ENCODE peak calls at places on chromosome 13, in eight cellular contexts. F, I, K, J, A, L, E and V are unnamed samples. For H3K36me3, the result is how much of the 10 kb centered on the place peaks cover.

GRCh38 chr13:23695711-23696512 is 125.7 kb downstream of the TNFRSF19 start:
- DNase-seq in F (no peak), I (no peak), K (no peak), J (no peak), A (no peak), L (peak), E (no peak), V (no peak)

GRCh38 chr13:49620170-49620621 is 8.1 kb upstream of the ARL11 start:
- DNase-seq in F (no peak), I (no peak), K (no peak), J (no peak), A (no peak), L (no peak), E (no peak), V (no peak)

GRCh38 chr13:110771194-110771593 is 57.7 kb downstream of the ING1 start:
- DNase-seq in F (no peak), I (no peak), K (no peak), J (no peak), A (no peak), L (no peak), E (no peak), V (peak)

GRCh38 chr13:21673592-21674270 is 2.9 kb downstream of the FGF9 start:
- DNase-seq in F (peak), I (peak), K (no peak), J (no peak), A (peak), L (peak), E (peak), V (peak)

GRCh38 chr13:19794552-19795143 is 11.9 kb upstream of the PSPC1 start:
- DNase-seq in F (peak), I (no peak), K (peak), J (no peak), A (no peak), L (peak), E (peak), V (no peak)

GRCh38 chr13:72545030-72545719 is 182.3 kb downstream of the MZT1 start:
- DNase-seq in F (no peak), I (no peak), K (no peak), J (no peak), A (no peak), L (no peak), E (no peak), V (no peak)

GRCh38 chr13:112895521-112896465 is 73.2 kb upstream of the MCF2L start:
- DNase-seq in F (no peak), I (no peak), K (no peak), J (no peak), A (no peak), L (no peak), E (no peak), V (no peak)

GRCh38 chr13:100434010-100434763 is 154.4 kb downstream of the GGACT start:
- DNase-seq in F (no peak), I (no peak), K (peak), J (peak), A (peak), L (no peak), E (peak), V (no peak)

GRCh38 chr13:25971499-25972145 is 80.2 kb downstream of the SHISA2 start:
- DNase-seq in F (peak), I (peak), K (no peak), J (no peak), A (no peak), L (peak), E (no peak), V (no peak)

GRCh38 chr13:102968572-102969228 is 97.5 kb downstream of the SLC10A2 start:
- DNase-seq in F (peak), I (no peak), K (no peak), J (no peak), A (no peak), L (no peak), E (no peak), V (no peak)
- H3K36me3 ChIP-seq in F (under half), I (under half), K (under half), J (under half), A (under half), L (under half), E (under half), V (under half)

GRCh38 chr13:79056706-79057105 is 349.3 kb downstream of the RBM26 start:
- DNase-seq in F (no peak), I (no peak), K (no peak), J (no peak), A (no peak), L (peak), E (no peak), V (no peak)

GRCh38 chr13:79062291-79062690 is 343.8 kb downstream of the RBM26 start:
- DNase-seq in F (no peak), I (no peak), K (no peak), J (no peak), A (no peak), L (peak), E (no peak), V (no peak)

DNA sequence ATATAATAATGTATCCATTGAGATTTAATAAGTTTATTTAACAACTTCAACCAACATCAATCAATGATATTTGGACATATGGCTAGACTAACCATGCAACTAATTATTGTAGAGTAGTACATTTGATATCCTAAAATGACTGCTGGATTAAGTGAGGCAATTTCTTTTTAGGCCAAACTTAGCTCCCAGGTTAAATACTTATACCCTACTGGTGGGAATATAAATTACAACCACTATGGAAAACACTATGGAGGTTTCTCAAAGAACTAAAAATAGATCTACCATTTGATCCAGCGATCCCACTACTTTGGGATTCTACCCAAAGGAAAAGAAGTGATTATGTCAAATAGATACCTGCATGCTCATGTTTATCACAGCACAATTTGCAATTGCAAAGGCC is 345.8 kb downstream of the RBM26 start:
- DNase-seq in F (no peak), I (no peak), K (no peak), J (no peak), A (no peak), L (peak), E (no peak), V (peak)
- TF ChIP-seq EZH2 in F (no peak), I (no peak), K (no peak), J (no peak), A (no peak), L (no peak), E (no peak), V (no peak)

DNA sequence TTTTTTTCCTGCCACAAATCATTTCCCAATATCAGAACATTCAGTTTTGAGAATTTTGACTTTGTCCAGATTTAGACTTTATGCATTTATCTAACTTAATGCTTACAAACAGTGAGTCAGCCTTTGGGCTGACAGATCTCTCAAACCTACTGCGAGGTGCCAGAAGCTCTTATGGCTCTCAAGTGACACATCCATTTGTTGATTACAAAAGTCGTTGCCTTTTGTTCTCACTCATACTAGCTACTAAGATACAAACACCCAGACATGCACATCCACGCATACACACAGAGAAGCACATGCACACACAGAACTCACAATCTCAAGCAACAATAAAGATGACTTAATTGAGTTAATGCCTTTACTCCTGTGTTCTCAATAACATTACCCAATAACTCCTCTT is 1147.5 kb downstream of the DIAPH3 start:
- DNase-seq in F (no peak), I (no peak), K (no peak), J (peak), A (no peak), L (no peak), E (no peak), V (no peak)
- TF ChIP-seq CTCF in F (no peak), I (no peak), K (no peak), J (no peak), A (no peak), L (no peak), E (no peak), V (no peak)

GRCh38 chr13:91349992-91350911 is 2.8 kb downstream of the MIR17HG start:
- DNase-seq in F (no peak), I (no peak), K (no peak), J (no peak), A (no peak), L (no peak), E (no peak), V (no peak)

GRCh38 chr13:91346848-91347211 is 657 bp upstream of the MIR17HG start:
- DNase-seq in F (peak), I (peak), K (no peak), J (no peak), A (no peak), L (peak), E (peak), V (no peak)

GRCh38 chr13:91347996-91348905 is 764 bp downstream of the MIR17HG start:
- DNase-seq in F (peak), I (peak), K (peak), J (peak), A (no peak), L (no peak), E (peak), V (peak)

GRCh38 chr13:91347212-91347995 is at the start of gene MIR17HG:
- DNase-seq in F (peak), I (peak), K (peak), J (peak), A (peak), L (peak), E (peak), V (peak)

GRCh38 chr13:91348906-91349435 is 1.5 kb downstream of the MIR17HG start:
- DNase-seq in F (peak), I (peak), K (peak), J (peak), A (peak), L (peak), E (peak), V (peak)
- H3K36me3 ChIP-seq in F (under half), I (under half), K (under half), J (under half), A (under half), L (under half), E (under half), V (under half)